ENCODE peak calls at places on chromosomes 16 and 17, in four cellular contexts. P is HepG2, H is SK-N-SH, F is K562. O is an unnamed sample.

GRCh38 chr17:33469911-33470310 is 176.8 kb upstream of the ASIC2 start:
- DNase-seq in P (no peak), H (no peak), F (no peak), O (no peak)

GRCh38 chr16:87368029-87368765 is 15.4 kb downstream of the FBXO31 start:
- DNase-seq in P (no peak), H (no peak), F (no peak), O (no peak)

GRCh38 chr17:29844339-29845048 is 85.5 kb downstream of the SSH2 start:
- DNase-seq in P (no peak), H (peak), F (peak), O (no peak)

GRCh38 chr17:29384901-29385300 is 5.3 kb upstream of the TAOK1 start:
- DNase-seq in P (no peak), H (no peak), F (no peak), O (no peak)

GRCh38 chr17:78899361-78900260 is 3.4 kb downstream of the CEP295NL start:
- DNase-seq in P (no peak), H (peak), F (no peak), O (no peak)

GRCh38 chr17:77254961-77255741 is 114.4 kb downstream of the SEC14L1 start:
- DNase-seq in P (peak), H (peak), F (no peak), O (no peak)

GRCh38 chr16:88633684-88634140 is 4.7 kb upstream of the IL17C start:
- DNase-seq in P (peak), H (peak), F (peak), O (peak)

GRCh38 chr17:82302991-82303943 is 14.1 kb downstream of the CD7 start:
- DNase-seq in P (no peak), H (peak), F (no peak), O (no peak)

GRCh38 chr16:50146479-50147435 is 6.3 kb upstream of the TENT4B start:
- DNase-seq in P (no peak), H (no peak), F (peak), O (no peak)

GRCh38 chr17:31736855-31737625 is 122.0 kb downstream of the COPRS start:
- DNase-seq in P (no peak), H (no peak), F (no peak), O (no peak)

GRCh38 chr16:9225527-9226316 is 134.3 kb downstream of the HAPSTR1 start:
- DNase-seq in P (peak), H (peak), F (peak), O (no peak)

GRCh38 chr17:72422505-72423285 is 301.9 kb downstream of the SOX9 start:
- DNase-seq in P (peak), H (peak), F (no peak), O (peak)

GRCh38 chr16:2206780-2207433 is 1.7 kb downstream of the MLST8 start:
- DNase-seq in P (no peak), H (no peak), F (no peak), O (no peak)

DNA sequence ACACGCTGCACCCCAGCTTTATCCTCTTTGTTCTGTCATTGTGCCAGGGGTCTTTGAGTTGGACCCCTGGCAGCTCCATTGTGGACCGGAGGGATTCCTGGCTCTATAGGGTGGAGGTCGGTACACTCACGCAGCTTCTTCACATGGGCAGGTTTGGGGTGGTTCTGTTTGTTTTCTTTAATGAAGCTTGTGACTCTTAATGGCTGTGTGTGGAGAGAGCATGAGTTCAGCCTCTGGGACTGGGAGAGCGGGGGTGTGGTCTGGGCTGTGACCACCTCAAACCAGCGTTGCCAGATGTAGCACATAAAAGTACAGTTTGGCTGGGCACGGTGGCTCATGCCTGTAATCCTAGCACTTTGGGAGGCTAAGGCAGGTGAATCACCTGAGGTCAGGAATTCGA is 21.2 kb upstream of the NAGLU start:
- DNase-seq in P (no peak), H (no peak), F (no peak), O (no peak)
- TF ChIP-seq MXI1 in P (no peak), H (no peak), F (no peak), O (no peak)

GRCh38 chr16:27967169-27967568 is 96.3 kb downstream of the GSG1L start:
- DNase-seq in P (no peak), H (no peak), F (no peak), O (no peak)

GRCh38 chr16:27966756-27967155 is 96.8 kb downstream of the GSG1L start:
- DNase-seq in P (no peak), H (no peak), F (peak), O (no peak)

GRCh38 chr16:27965801-27966200 is 97.7 kb downstream of the GSG1L start:
- DNase-seq in P (no peak), H (no peak), F (no peak), O (no peak)

GRCh38 chr16:27972500-27972899 is 91.0 kb downstream of the GSG1L start:
- DNase-seq in P (peak), H (peak), F (peak), O (peak)

GRCh38 chr16:27969574-27969973 is 93.9 kb downstream of the GSG1L start:
- DNase-seq in P (no peak), H (no peak), F (no peak), O (no peak)
- TF ChIP-seq ZBTB33 in P (no peak), H (no peak), F (no peak), O (no peak)

GRCh38 chr17:16817201-16817600 is 127.2 kb downstream of the CCDC144A start:
- DNase-seq in P (no peak), H (no peak), F (no peak), O (no peak)

GRCh38 chr17:16820161-16820877 is 130.3 kb downstream of the CCDC144A start:
- DNase-seq in P (no peak), H (no peak), F (no peak), O (no peak)

GRCh38 chr17:16820979-16821543 is 131.0 kb downstream of the CCDC144A start:
- DNase-seq in P (no peak), H (no peak), F (no peak), O (no peak)

GRCh38 chr17:16818340-16818739 is 128.3 kb downstream of the CCDC144A start:
- DNase-seq in P (no peak), H (no peak), F (no peak), O (no peak)

GRCh38 chr17:16818821-16819683 is 129.0 kb downstream of the CCDC144A start:
- DNase-seq in P (no peak), H (no peak), F (peak), O (no peak)
- TF ChIP-seq MXI1 in P (no peak), H (no peak), F (no peak), O (no peak)

GRCh38 chr17:60311186-60311585 is 80.7 kb downstream of the USP32 start:
- DNase-seq in P (no peak), H (no peak), F (no peak), O (no peak)
- TF ChIP-seq ZBTB33 in P (no peak), H (no peak), F (no peak), O (no peak)

GRCh38 chr16:10831899-10832886 is 13.6 kb upstream of the TVP23A start:
- DNase-seq in P (no peak), H (no peak), F (no peak), O (no peak)
- TF ChIP-seq MXI1 in P (no peak), H (no peak), F (no peak), O (no peak)

DNA sequence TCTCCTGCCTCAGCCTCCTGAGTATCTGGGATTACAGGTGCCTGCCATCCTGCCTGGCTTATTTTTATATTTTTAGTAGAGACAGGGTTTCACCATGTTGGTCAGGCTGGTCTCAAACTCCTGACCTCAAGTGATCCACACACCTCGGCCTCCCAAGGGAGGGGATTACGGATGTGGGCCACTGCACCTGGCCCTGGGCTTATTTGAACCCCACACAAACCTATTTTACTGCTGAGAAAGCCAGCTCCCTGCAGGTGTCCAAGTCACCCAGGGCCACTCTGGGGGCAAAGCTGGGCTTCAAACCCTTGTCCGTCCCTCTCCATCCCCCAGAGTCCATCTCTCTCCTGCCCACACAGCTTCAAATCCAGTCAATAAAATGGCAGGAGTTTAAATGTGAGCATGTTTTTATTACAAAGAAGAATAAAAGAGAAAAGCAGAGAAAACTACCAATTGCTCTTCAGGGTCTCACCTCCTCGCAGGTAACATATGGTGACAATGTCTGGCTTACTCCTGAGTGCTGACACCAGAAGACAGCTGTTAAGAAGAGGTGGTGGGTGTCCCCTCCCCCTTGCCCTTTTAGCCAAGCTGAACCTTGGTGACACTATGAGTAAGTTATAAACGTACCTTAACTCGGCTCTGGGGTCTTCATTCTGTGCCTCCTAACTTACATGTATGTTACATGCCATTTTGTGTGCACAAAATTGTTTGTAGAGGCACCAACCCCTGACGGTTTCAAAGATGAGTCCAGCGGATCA is 45.4 kb downstream of the LAT start:
- DNase-seq in P (no peak), H (no peak), F (no peak), O (no peak)
- TF ChIP-seq ZBTB33 in P (no peak), H (no peak), F (no peak), O (no peak)

GRCh38 chr17:1094591-1094990 is 85.2 kb downstream of the ABR start:
- DNase-seq in P (no peak), H (no peak), F (no peak), O (no peak)
- TF ChIP-seq MXI1 in P (no peak), H (no peak), F (no peak), O (no peak)

GRCh38 chr16:4876646-4877297 is 29.5 kb downstream of the UBN1 start:
- DNase-seq in P (no peak), H (no peak), F (no peak), O (no peak)

GRCh38 chr16:4879049-4879448 is 31.8 kb downstream of the UBN1 start:
- DNase-seq in P (no peak), H (no peak), F (no peak), O (no peak)

GRCh38 chr16:4877298-4877685 is 30.0 kb downstream of the UBN1 start:
- DNase-seq in P (no peak), H (no peak), F (no peak), O (no peak)

GRCh38 chr16:4873091-4873490 is 25.8 kb downstream of the UBN1 start:
- DNase-seq in P (no peak), H (no peak), F (no peak), O (no peak)

GRCh38 chr16:4874686-4875085 is 27.4 kb downstream of the UBN1 start:
- DNase-seq in P (no peak), H (no peak), F (no peak), O (no peak)
- TF ChIP-seq ZBTB33 in P (no peak), H (no peak), F (no peak), O (no peak)

GRCh38 chr16:77225182-77225581 is 26.0 kb downstream of the SYCE1L start:
- DNase-seq in P (no peak), H (no peak), F (no peak), O (no peak)
- TF ChIP-seq MXI1 in P (no peak), H (no peak), F (no peak), O (no peak)

DNA sequence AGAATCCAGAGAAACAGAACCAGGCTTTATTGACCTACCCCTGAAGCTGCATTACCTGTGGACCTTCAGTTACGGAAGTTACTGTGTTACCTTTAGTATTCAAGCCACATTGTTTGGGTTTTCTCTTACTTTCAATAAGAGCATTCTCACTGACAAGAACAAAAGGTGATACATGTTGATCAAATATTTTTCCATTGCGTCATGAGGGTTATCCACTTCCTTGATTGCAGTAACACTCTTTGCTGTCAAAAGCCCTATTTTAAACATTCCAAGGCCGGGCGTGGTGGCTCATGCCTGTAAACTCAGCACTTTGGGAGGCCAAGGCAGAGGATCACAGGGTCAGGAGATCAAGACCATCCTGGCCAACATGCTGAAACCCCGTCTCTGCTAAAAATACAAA is 28.6 kb upstream of the PAFAH1B1 start:
- DNase-seq in P (peak), H (no peak), F (no peak), O (no peak)
- TF ChIP-seq ZBTB33 in P (no peak), H (no peak), F (no peak), O (no peak)